ENCODE peak calls at places on chromosomes 4 and X, in ten cellular contexts. H is astrocyte of the spinal cord, I is natural killer cell, V is mammary epithelial cell, F is AG09309, M is sigmoid colon, T is HFFc6, O is GM13977, D is glutamatergic neuron, S is lower leg skin. P is an unnamed sample.

GRCh38 chr4:91118597-91118996 is 991.4 kb downstream of the CCSER1 start:
- DNase-seq in H (no peak), S (no peak), T (no peak), I (no peak), F (no peak), M (no peak), D (no peak), V (no peak), O (peak; percentile 4), P (no peak)

GRCh38 chrX:143664302-143664701 is 28.4 kb upstream of the SLITRK4 start:
- DNase-seq in M (no peak), F (no peak), D (no peak), I (no peak), S (no peak), V (no peak), H (peak; percentile 31), O (no peak), T (no peak), P (no peak)

GRCh38 chrX:27918799-27919198 is 62.5 kb downstream of the DCAF8L1 start:
- DNase-seq in O (no peak), V (peak; percentile 6), S (no peak), H (peak; percentile 28), F (no peak), I (no peak), T (no peak), M (no peak), D (peak; percentile 15), P (no peak)

GRCh38 chr4:100100985-100101384 is 89.3 kb downstream of the DDIT4L start:
- DNase-seq in F (no peak), D (no peak), V (no peak), M (no peak), I (no peak), H (no peak), O (no peak), S (no peak), T (no peak), P (no peak)

GRCh38 chrX:118751950-118752783 is 24.8 kb downstream of the IL13RA1 start:
- DNase-seq in M (no peak), I (no peak), H (no peak), S (no peak), F (no peak), V (peak; percentile 62), T (no peak), D (no peak), O (peak; percentile 34), P (peak; percentile 49)

GRCh38 chrX:63513825-63514574 is 162.9 kb upstream of the SPIN4 start:
- DNase-seq in S (no peak), F (peak; percentile 49), I (no peak), H (peak; percentile 73), T (peak; percentile 52), O (no peak), M (no peak), V (peak; percentile 6), D (no peak), P (no peak)

GRCh38 chrX:1442724-1443367 is 9.9 kb downstream of the ASMTL start:
- DNase-seq in V (no peak), F (no peak), H (no peak), S (peak; percentile 21), I (no peak), T (no peak), M (peak; percentile 35), D (no peak), O (no peak), P (peak; percentile 42)

GRCh38 chrX:94524867-94525266 is 850.9 kb downstream of the FAM133A start:
- DNase-seq in O (no peak), F (no peak), I (no peak), D (no peak), M (no peak), V (peak; percentile 20), T (no peak), H (no peak), S (no peak), P (no peak)

GRCh38 chrX:110087485-110088356 is 84.8 kb downstream of the TMEM164 start:
- DNase-seq in S (no peak), H (peak; percentile 91), D (no peak), M (no peak), O (no peak), T (peak; percentile 88), V (peak; percentile 94), I (no peak), F (peak; percentile 80), P (peak; percentile 68)

GRCh38 chrX:97605271-97605670 is 721.6 kb downstream of the RPA4 start:
- DNase-seq in I (no peak), H (no peak), O (no peak), S (no peak), D (no peak), F (no peak), T (no peak), V (no peak), M (no peak), P (no peak)

GRCh38 chrX:43813898-43814297 is 68.4 kb downstream of the MAOB start:
- DNase-seq in D (peak; percentile 9), F (no peak), V (no peak), O (no peak), S (no peak), T (no peak), I (no peak), H (no peak), M (no peak), P (no peak)

GRCh38 chrX:28590394-28590793 is 3.1 kb downstream of the IL1RAPL1 start:
- DNase-seq in T (no peak), I (no peak), D (no peak), S (no peak), V (no peak), F (no peak), O (no peak), M (no peak), H (no peak), P (no peak)

GRCh38 chrX:139170526-139171173 is 359.9 kb upstream of the F9 start:
- DNase-seq in V (no peak), F (no peak), H (no peak), D (no peak), M (no peak), T (no peak), O (no peak), S (no peak), I (no peak), P (no peak)

GRCh38 chrX:112945796-112946195 is 105.2 kb upstream of the AMOT start:
- DNase-seq in M (no peak), H (no peak), T (no peak), O (no peak), D (no peak), F (no peak), I (no peak), V (no peak), S (no peak), P (no peak)

GRCh38 chrX:112946227-112946626 is 105.6 kb upstream of the AMOT start:
- DNase-seq in O (no peak), I (no peak), F (no peak), H (no peak), D (no peak), M (no peak), T (no peak), V (no peak), S (no peak), P (no peak)

DNA sequence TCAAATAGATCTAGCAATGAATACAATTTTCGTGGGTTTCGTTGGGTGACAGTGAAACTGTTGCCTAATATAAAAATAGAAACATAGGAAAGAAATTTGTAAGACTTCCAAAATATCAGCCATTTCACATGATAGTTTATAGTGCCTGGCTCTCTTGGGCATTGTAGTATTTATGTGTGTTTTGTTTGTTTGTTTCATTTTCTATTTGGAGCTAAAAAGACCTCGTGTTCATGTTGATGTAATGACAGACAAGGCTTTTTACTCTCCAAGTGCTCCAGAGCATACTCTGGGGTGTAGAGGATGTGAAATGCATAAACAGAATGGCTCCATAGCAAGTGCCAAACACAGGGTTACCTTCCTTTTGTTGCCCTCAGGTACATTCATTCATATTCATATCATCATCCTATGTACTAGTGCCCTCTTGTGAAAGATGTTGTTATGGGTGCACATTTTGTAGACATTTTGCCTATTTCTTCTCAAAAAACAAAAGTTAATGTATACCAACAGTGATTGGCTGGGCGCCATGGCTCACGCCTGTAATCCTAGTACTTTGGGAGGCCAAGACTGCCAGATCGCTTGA is 100.7 kb upstream of the AMOT start:
- DNase-seq in H (no peak), O (peak; percentile 12), I (no peak), M (no peak), T (no peak), V (no peak), D (no peak), S (no peak), F (no peak), P (no peak)
- TF ChIP-seq CTCF in H (no peak), O (peak; percentile 39), I (no peak), M (no peak), T (no peak), V (no peak), D (no peak), S (no peak), F (no peak), P (no peak)

GRCh38 chr4:108109997-108110416 is 58.7 kb downstream of the LEF1 start:
- DNase-seq in V (no peak), H (no peak), I (no peak), O (no peak), D (no peak), S (no peak), T (no peak), M (no peak), F (no peak), P (no peak)
- TF ChIP-seq CTCF in V (no peak), H (no peak), I (no peak), O (no peak), D (no peak), S (no peak), T (no peak), M (no peak), F (no peak), P (no peak)

GRCh38 chr4:69782651-69783310 is 22.4 kb upstream of the SULT1B1 start:
- DNase-seq in O (no peak), H (no peak), T (no peak), F (no peak), S (peak; percentile 69), M (no peak), I (no peak), V (no peak), D (no peak), P (no peak)

GRCh38 chr4:69787879-69788278 is 27.5 kb upstream of the SULT1B1 start:
- DNase-seq in D (no peak), T (no peak), I (no peak), V (peak; percentile 88), S (no peak), O (no peak), H (peak; percentile 8), M (no peak), F (no peak), P (no peak)

GRCh38 chr4:69781458-69782418 is 21.3 kb upstream of the SULT1B1 start:
- DNase-seq in F (no peak), H (no peak), I (no peak), M (no peak), V (no peak), O (no peak), D (no peak), S (no peak), T (no peak), P (no peak)

GRCh38 chr4:69786547-69786946 is 26.1 kb upstream of the SULT1B1 start:
- DNase-seq in V (no peak), O (no peak), I (no peak), M (no peak), T (no peak), H (no peak), S (no peak), F (no peak), D (no peak), P (no peak)
- TF ChIP-seq CTCF in V (no peak), O (no peak), I (no peak), M (no peak), T (no peak), H (no peak), S (no peak), F (no peak), D (no peak), P (no peak)

GRCh38 chr4:38069271-38069760 is 109.1 kb downstream of the PTTG2 start:
- DNase-seq in M (no peak), F (no peak), I (no peak), T (peak; percentile 25), S (peak; percentile 81), H (peak; percentile 31), O (peak; percentile 35), V (peak; percentile 81), D (peak; percentile 50), P (no peak)
- TF ChIP-seq CTCF in M (no peak), F (peak; percentile 29), I (no peak), T (peak; percentile 57), S (no peak), H (peak; percentile 40), O (peak; percentile 39), V (peak; percentile 74), D (no peak), P (no peak)